ENCODE peak calls at places on chromosomes 3 and 15, in ten cellular contexts. One of them, this sample, is unnamed.

GRCh38 chr3:195806211-195806915 is 5.4 kb downstream of the MUC4 start:
- DNase-seq in fibroblast of lung: no peak
- DNase-seq in uterus: no peak
- DNase-seq in esophagus squamous epithelium: no peak
- DNase-seq in fibroblast of the aortic adventitia: no peak
- DNase-seq in keratinocyte: no peak
- DNase-seq in IMR-90: no peak
- DNase-seq in CD4-positive, alpha-beta memory T cell: no peak
- DNase-seq in mammary epithelial cell: no peak
- DNase-seq in GM23248: no peak
- DNase-seq in this sample: peak; percentile 51

GRCh38 chr3:87218560-87218959 is 8.5 kb upstream of the CHMP2B start:
- DNase-seq in fibroblast of lung: no peak
- DNase-seq in uterus: no peak
- DNase-seq in esophagus squamous epithelium: no peak
- DNase-seq in fibroblast of the aortic adventitia: no peak
- DNase-seq in keratinocyte: no peak
- DNase-seq in IMR-90: no peak
- DNase-seq in CD4-positive, alpha-beta memory T cell: no peak
- DNase-seq in mammary epithelial cell: no peak
- DNase-seq in GM23248: no peak
- DNase-seq in this sample: no peak

GRCh38 chr15:41797194-41797593 is 22.9 kb downstream of the MAPKBP1 start:
- DNase-seq in fibroblast of lung: no peak
- DNase-seq in uterus: no peak
- DNase-seq in esophagus squamous epithelium: no peak
- DNase-seq in fibroblast of the aortic adventitia: no peak
- DNase-seq in keratinocyte: no peak
- DNase-seq in IMR-90: no peak
- DNase-seq in CD4-positive, alpha-beta memory T cell: no peak
- DNase-seq in mammary epithelial cell: peak; percentile 57
- DNase-seq in GM23248: no peak
- DNase-seq in this sample: no peak

GRCh38 chr15:29596266-29596665 is 226.0 kb downstream of the TJP1 start:
- DNase-seq in fibroblast of lung: peak; percentile 39
- DNase-seq in uterus: no peak
- DNase-seq in esophagus squamous epithelium: no peak
- DNase-seq in fibroblast of the aortic adventitia: peak; percentile 73
- DNase-seq in keratinocyte: no peak
- DNase-seq in IMR-90: peak; percentile 45
- DNase-seq in CD4-positive, alpha-beta memory T cell: no peak
- DNase-seq in mammary epithelial cell: peak; percentile 16
- DNase-seq in GM23248: peak; percentile 42
- DNase-seq in this sample: no peak

GRCh38 chr3:150090877-150091276 is 120.2 kb upstream of the PFN2 start:
- DNase-seq in fibroblast of lung: peak; percentile 38
- DNase-seq in uterus: no peak
- DNase-seq in esophagus squamous epithelium: no peak
- DNase-seq in fibroblast of the aortic adventitia: no peak
- DNase-seq in keratinocyte: no peak
- DNase-seq in IMR-90: peak; percentile 37
- DNase-seq in CD4-positive, alpha-beta memory T cell: no peak
- DNase-seq in mammary epithelial cell: no peak
- DNase-seq in GM23248: peak; percentile 35
- DNase-seq in this sample: no peak

GRCh38 chr3:141104151-141104741 is 53.1 kb downstream of the SPSB4 start:
- DNase-seq in fibroblast of lung: peak; percentile 3
- DNase-seq in uterus: no peak
- DNase-seq in esophagus squamous epithelium: no peak
- DNase-seq in fibroblast of the aortic adventitia: no peak
- DNase-seq in keratinocyte: no peak
- DNase-seq in IMR-90: no peak
- DNase-seq in CD4-positive, alpha-beta memory T cell: no peak
- DNase-seq in mammary epithelial cell: no peak
- DNase-seq in GM23248: no peak
- DNase-seq in this sample: no peak

GRCh38 chr3:5187920-5188418 is 462 bp downstream of the EDEM1 start:
- DNase-seq in fibroblast of lung: peak; percentile 41
- DNase-seq in uterus: peak; percentile 31
- DNase-seq in esophagus squamous epithelium: no peak
- DNase-seq in fibroblast of the aortic adventitia: no peak
- DNase-seq in keratinocyte: no peak
- DNase-seq in IMR-90: peak; percentile 24
- DNase-seq in CD4-positive, alpha-beta memory T cell: peak; percentile 58
- DNase-seq in mammary epithelial cell: peak; percentile 35
- DNase-seq in GM23248: peak; percentile 76
- DNase-seq in this sample: peak; percentile 82

GRCh38 chr3:73055583-73056364 is 5.7 kb upstream of the EBLN2 start:
- DNase-seq in fibroblast of lung: no peak
- DNase-seq in uterus: no peak
- DNase-seq in esophagus squamous epithelium: no peak
- DNase-seq in fibroblast of the aortic adventitia: no peak
- DNase-seq in keratinocyte: no peak
- DNase-seq in IMR-90: no peak
- DNase-seq in CD4-positive, alpha-beta memory T cell: no peak
- DNase-seq in mammary epithelial cell: peak; percentile 8
- DNase-seq in GM23248: peak; percentile 24
- DNase-seq in this sample: no peak

GRCh38 chr3:170508876-170509275 is 77.0 kb downstream of the SLC7A14 start:
- DNase-seq in fibroblast of lung: no peak
- DNase-seq in uterus: no peak
- DNase-seq in esophagus squamous epithelium: no peak
- DNase-seq in fibroblast of the aortic adventitia: no peak
- DNase-seq in keratinocyte: no peak
- DNase-seq in IMR-90: no peak
- DNase-seq in CD4-positive, alpha-beta memory T cell: no peak
- DNase-seq in mammary epithelial cell: no peak
- DNase-seq in GM23248: no peak
- DNase-seq in this sample: no peak

GRCh38 chr15:23565395-23566069 is at the start of gene MKRN3:
- DNase-seq in fibroblast of lung: peak; percentile 90
- DNase-seq in uterus: no peak
- DNase-seq in esophagus squamous epithelium: no peak
- DNase-seq in fibroblast of the aortic adventitia: peak; percentile 41
- DNase-seq in keratinocyte: no peak
- DNase-seq in IMR-90: peak; percentile 7
- DNase-seq in CD4-positive, alpha-beta memory T cell: peak; percentile 55
- DNase-seq in mammary epithelial cell: no peak
- DNase-seq in GM23248: peak; percentile 51
- DNase-seq in this sample: no peak

GRCh38 chr3:4670352-4670751 is 177.2 kb downstream of the ITPR1 start:
- DNase-seq in fibroblast of lung: no peak
- DNase-seq in uterus: no peak
- DNase-seq in esophagus squamous epithelium: no peak
- DNase-seq in fibroblast of the aortic adventitia: no peak
- DNase-seq in keratinocyte: no peak
- DNase-seq in IMR-90: no peak
- DNase-seq in CD4-positive, alpha-beta memory T cell: no peak
- DNase-seq in mammary epithelial cell: no peak
- DNase-seq in GM23248: peak; percentile 14
- DNase-seq in this sample: no peak

GRCh38 chr3:126422121-126422520 is 27.4 kb downstream of the CFAP100 start:
- DNase-seq in fibroblast of lung: no peak
- DNase-seq in uterus: no peak
- DNase-seq in esophagus squamous epithelium: no peak
- DNase-seq in fibroblast of the aortic adventitia: no peak
- DNase-seq in keratinocyte: no peak
- DNase-seq in IMR-90: no peak
- DNase-seq in CD4-positive, alpha-beta memory T cell: no peak
- DNase-seq in mammary epithelial cell: no peak
- DNase-seq in GM23248: no peak
- DNase-seq in this sample: no peak

GRCh38 chr3:73719877-73720276 is 95.1 kb upstream of the PDZRN3 start:
- DNase-seq in fibroblast of lung: peak; percentile 27
- DNase-seq in uterus: peak; percentile 72
- DNase-seq in esophagus squamous epithelium: no peak
- DNase-seq in fibroblast of the aortic adventitia: peak; percentile 70
- DNase-seq in keratinocyte: no peak
- DNase-seq in IMR-90: peak; percentile 76
- DNase-seq in CD4-positive, alpha-beta memory T cell: no peak
- DNase-seq in mammary epithelial cell: no peak
- DNase-seq in GM23248: peak; percentile 49
- DNase-seq in this sample: no peak

GRCh38 chr3:151281671-151282334 is 3.5 kb upstream of the P2RY14 start:
- DNase-seq in fibroblast of lung: peak; percentile 32
- DNase-seq in uterus: no peak
- DNase-seq in esophagus squamous epithelium: no peak
- DNase-seq in fibroblast of the aortic adventitia: peak; percentile 59
- DNase-seq in keratinocyte: no peak
- DNase-seq in IMR-90: peak; percentile 95
- DNase-seq in CD4-positive, alpha-beta memory T cell: no peak
- DNase-seq in mammary epithelial cell: no peak
- DNase-seq in GM23248: no peak
- DNase-seq in this sample: no peak

GRCh38 chr3:181455276-181455675 is 256.4 kb upstream of the SOX2 start:
- DNase-seq in fibroblast of lung: no peak
- DNase-seq in uterus: no peak
- DNase-seq in esophagus squamous epithelium: no peak
- DNase-seq in fibroblast of the aortic adventitia: no peak
- DNase-seq in keratinocyte: no peak
- DNase-seq in IMR-90: no peak
- DNase-seq in CD4-positive, alpha-beta memory T cell: no peak
- DNase-seq in mammary epithelial cell: no peak
- DNase-seq in GM23248: no peak
- DNase-seq in this sample: no peak
- H3K4me3 ChIP-seq in fibroblast of lung: no peak overlapping the region
- H3K4me3 ChIP-seq in uterus: no peak overlapping the region
- H3K4me3 ChIP-seq in esophagus squamous epithelium: no peak overlapping the region
- H3K4me3 ChIP-seq in fibroblast of the aortic adventitia: no peak overlapping the region
- H3K4me3 ChIP-seq in keratinocyte: no peak overlapping the region
- H3K4me3 ChIP-seq in IMR-90: no peak overlapping the region
- H3K4me3 ChIP-seq in CD4-positive, alpha-beta memory T cell: no peak overlapping the region
- H3K4me3 ChIP-seq in mammary epithelial cell: no peak overlapping the region
- H3K4me3 ChIP-seq in GM23248: no peak overlapping the region
- H3K4me3 ChIP-seq in this sample: no peak overlapping the region

GRCh38 chr15:74174966-74175270 is 1.4 kb downstream of the ISLR start:
- DNase-seq in fibroblast of lung: no peak
- DNase-seq in uterus: peak; percentile 25
- DNase-seq in esophagus squamous epithelium: no peak
- DNase-seq in fibroblast of the aortic adventitia: no peak
- DNase-seq in keratinocyte: no peak
- DNase-seq in IMR-90: no peak
- DNase-seq in CD4-positive, alpha-beta memory T cell: no peak
- DNase-seq in mammary epithelial cell: no peak
- DNase-seq in GM23248: no peak
- DNase-seq in this sample: no peak
- H3K4me3 ChIP-seq in fibroblast of lung: no peak overlapping the region
- H3K4me3 ChIP-seq in uterus: peak overlapping the region; percentile 42
- H3K4me3 ChIP-seq in esophagus squamous epithelium: no peak overlapping the region
- H3K4me3 ChIP-seq in fibroblast of the aortic adventitia: peak overlapping the region; percentile 77
- H3K4me3 ChIP-seq in keratinocyte: no peak overlapping the region
- H3K4me3 ChIP-seq in IMR-90: no peak overlapping the region
- H3K4me3 ChIP-seq in CD4-positive, alpha-beta memory T cell: no peak overlapping the region
- H3K4me3 ChIP-seq in mammary epithelial cell: no peak overlapping the region
- H3K4me3 ChIP-seq in GM23248: peak overlapping the region; percentile 59
- H3K4me3 ChIP-seq in this sample: no peak overlapping the region

DNA sequence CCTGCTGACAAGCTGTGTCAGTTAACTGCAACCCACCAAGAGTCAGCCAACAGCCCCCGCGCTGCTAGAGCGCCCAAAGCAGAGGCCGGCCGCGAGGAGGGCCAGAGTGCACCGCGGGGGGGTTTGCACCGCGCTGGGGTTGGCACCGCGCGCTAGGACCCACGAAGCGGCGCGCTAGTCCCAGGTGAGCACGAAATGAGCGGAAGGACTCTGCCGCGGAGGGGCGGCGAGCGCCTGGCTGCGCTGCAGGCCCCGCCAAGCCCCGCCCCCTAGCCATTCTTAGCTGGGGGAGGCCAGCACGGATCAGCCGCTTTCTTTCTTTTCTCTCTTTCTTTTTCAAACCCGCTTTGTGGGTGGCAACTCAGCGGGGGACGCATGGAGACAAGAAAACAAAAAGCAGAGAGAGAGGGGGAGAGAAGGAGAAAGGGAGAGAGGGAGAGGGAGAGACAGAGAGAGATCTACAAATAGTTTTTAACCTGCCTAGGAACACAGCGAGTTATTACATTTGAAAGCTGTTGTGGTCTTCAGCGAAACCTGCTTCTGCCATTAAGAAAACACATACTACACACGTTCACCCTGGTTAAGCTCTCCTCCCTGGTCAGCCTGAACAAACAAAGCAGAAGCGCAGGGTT is 6.9 kb upstream of the FOXB1 start:
- DNase-seq in fibroblast of lung: no peak
- DNase-seq in uterus: no peak
- DNase-seq in esophagus squamous epithelium: no peak
- DNase-seq in fibroblast of the aortic adventitia: no peak
- DNase-seq in keratinocyte: no peak
- DNase-seq in IMR-90: no peak
- DNase-seq in CD4-positive, alpha-beta memory T cell: peak; percentile 42
- DNase-seq in mammary epithelial cell: peak; percentile 38
- DNase-seq in GM23248: no peak
- DNase-seq in this sample: no peak
- H3K4me3 ChIP-seq in fibroblast of lung: no peak overlapping the region
- H3K4me3 ChIP-seq in uterus: no peak overlapping the region
- H3K4me3 ChIP-seq in esophagus squamous epithelium: no peak overlapping the region
- H3K4me3 ChIP-seq in fibroblast of the aortic adventitia: no peak overlapping the region
- H3K4me3 ChIP-seq in keratinocyte: no peak overlapping the region
- H3K4me3 ChIP-seq in IMR-90: no peak overlapping the region
- H3K4me3 ChIP-seq in CD4-positive, alpha-beta memory T cell: no peak overlapping the region
- H3K4me3 ChIP-seq in mammary epithelial cell: no peak overlapping the region
- H3K4me3 ChIP-seq in GM23248: no peak overlapping the region
- H3K4me3 ChIP-seq in this sample: no peak overlapping the region

GRCh38 chr3:48694610-48695051 is 8.9 kb upstream of the NCKIPSD start:
- DNase-seq in fibroblast of lung: peak; percentile 87
- DNase-seq in uterus: peak; percentile 93
- DNase-seq in esophagus squamous epithelium: no peak
- DNase-seq in fibroblast of the aortic adventitia: peak; percentile 91
- DNase-seq in keratinocyte: no peak
- DNase-seq in IMR-90: peak; percentile 85
- DNase-seq in CD4-positive, alpha-beta memory T cell: no peak
- DNase-seq in mammary epithelial cell: peak; percentile 85
- DNase-seq in GM23248: peak; percentile 97
- DNase-seq in this sample: peak; percentile 90

GRCh38 chr3:48695113-48695753 is 9.5 kb upstream of the NCKIPSD start:
- DNase-seq in fibroblast of lung: peak; percentile 77
- DNase-seq in uterus: peak; percentile 94
- DNase-seq in esophagus squamous epithelium: no peak
- DNase-seq in fibroblast of the aortic adventitia: peak; percentile 64
- DNase-seq in keratinocyte: no peak
- DNase-seq in IMR-90: peak; percentile 45
- DNase-seq in CD4-positive, alpha-beta memory T cell: no peak
- DNase-seq in mammary epithelial cell: peak; percentile 70
- DNase-seq in GM23248: peak; percentile 92
- DNase-seq in this sample: no peak

GRCh38 chr3:48692551-48692950 is 6.8 kb upstream of the NCKIPSD start:
- DNase-seq in fibroblast of lung: no peak
- DNase-seq in uterus: no peak
- DNase-seq in esophagus squamous epithelium: no peak
- DNase-seq in fibroblast of the aortic adventitia: no peak
- DNase-seq in keratinocyte: no peak
- DNase-seq in IMR-90: peak; percentile 38
- DNase-seq in CD4-positive, alpha-beta memory T cell: no peak
- DNase-seq in mammary epithelial cell: peak; percentile 42
- DNase-seq in GM23248: no peak
- DNase-seq in this sample: no peak

GRCh38 chr3:48696156-48696555 is 10.4 kb upstream of the NCKIPSD start:
- DNase-seq in fibroblast of lung: no peak
- DNase-seq in uterus: no peak
- DNase-seq in esophagus squamous epithelium: no peak
- DNase-seq in fibroblast of the aortic adventitia: no peak
- DNase-seq in keratinocyte: no peak
- DNase-seq in IMR-90: no peak
- DNase-seq in CD4-positive, alpha-beta memory T cell: no peak
- DNase-seq in mammary epithelial cell: no peak
- DNase-seq in GM23248: no peak
- DNase-seq in this sample: no peak

GRCh38 chr3:48693826-48694225 is 8.1 kb upstream of the NCKIPSD start:
- DNase-seq in fibroblast of lung: no peak
- DNase-seq in uterus: no peak
- DNase-seq in esophagus squamous epithelium: no peak
- DNase-seq in fibroblast of the aortic adventitia: no peak
- DNase-seq in keratinocyte: no peak
- DNase-seq in IMR-90: no peak
- DNase-seq in CD4-positive, alpha-beta memory T cell: no peak
- DNase-seq in mammary epithelial cell: no peak
- DNase-seq in GM23248: no peak
- DNase-seq in this sample: no peak
- H3K4me3 ChIP-seq in fibroblast of lung: no peak overlapping the region
- H3K4me3 ChIP-seq in uterus: peak overlapping the region; percentile 56
- H3K4me3 ChIP-seq in esophagus squamous epithelium: no peak overlapping the region
- H3K4me3 ChIP-seq in fibroblast of the aortic adventitia: peak overlapping the region; percentile 44
- H3K4me3 ChIP-seq in keratinocyte: no peak overlapping the region
- H3K4me3 ChIP-seq in IMR-90: no peak overlapping the region
- H3K4me3 ChIP-seq in CD4-positive, alpha-beta memory T cell: no peak overlapping the region
- H3K4me3 ChIP-seq in mammary epithelial cell: no peak overlapping the region
- H3K4me3 ChIP-seq in GM23248: peak overlapping the region; percentile 77
- H3K4me3 ChIP-seq in this sample: no peak overlapping the region

This sample was measured in aorta.